ENCODE peak calls at places on chromosomes 16 and 17, in eight cellular contexts. F, K, D, I, Z, W, T and Y are unnamed samples.

GRCh38 chr16:2969545-2970521 is 685 bp downstream of the PAQR4 start:
- DNase-seq in T (peak), I (peak), F (peak), K (peak), Z (peak), D (peak), W (peak), Y (peak)

GRCh38 chr17:80832266-80832676 is 159.4 kb upstream of the CHMP6 start:
- DNase-seq in T (peak), W (peak), D (no peak), I (no peak), K (peak), F (peak), Z (peak), Y (peak)

GRCh38 chr17:81223758-81224122 is 975 bp upstream of the CEP131 start:
- DNase-seq in D (no peak), F (no peak), K (no peak), I (peak), Z (no peak), W (no peak), T (no peak), Y (no peak)

GRCh38 chr17:29163563-29163962 is 16.6 kb downstream of the MYO18A start:
- DNase-seq in F (peak), Z (peak), I (no peak), W (no peak), T (peak), D (no peak), K (peak), Y (no peak)

GRCh38 chr17:77728022-77728671 is 230.4 kb upstream of the TNRC6C start:
- DNase-seq in W (no peak), K (peak), F (peak), T (no peak), D (no peak), Z (peak), I (no peak), Y (peak)

GRCh38 chr17:45118691-45119090 is 13.6 kb downstream of the PLCD3 start:
- DNase-seq in T (no peak), K (no peak), Z (no peak), W (no peak), F (no peak), D (no peak), I (no peak), Y (no peak)

GRCh38 chr16:3570420-3571062 is 6.7 kb downstream of the NLRC3 start:
- DNase-seq in K (no peak), Z (no peak), D (no peak), I (no peak), T (no peak), W (no peak), F (no peak), Y (no peak)

GRCh38 chr17:34257986-34258326 is 2.9 kb downstream of the CCL2 start:
- DNase-seq in T (no peak), Z (no peak), D (no peak), F (no peak), I (no peak), K (no peak), W (no peak), Y (no peak)

GRCh38 chr17:76132574-76133338 is 8.3 kb downstream of the FOXJ1 start:
- DNase-seq in Z (no peak), F (peak), T (no peak), K (no peak), W (no peak), I (no peak), D (no peak), Y (no peak)

GRCh38 chr16:64543401-64543800 is 578.5 kb downstream of the CDH11 start:
- DNase-seq in D (no peak), T (no peak), Z (no peak), I (no peak), K (no peak), F (no peak), W (no peak), Y (no peak)

GRCh38 chr16:66521951-66522771 is 27.8 kb downstream of the TK2 start:
- DNase-seq in F (peak), K (peak), I (peak), T (peak), W (no peak), D (no peak), Z (peak), Y (peak)

GRCh38 chr17:1304962-1305361 is 25.5 kb downstream of the TRARG1 start:
- DNase-seq in I (no peak), Z (no peak), W (no peak), K (no peak), T (no peak), D (no peak), F (no peak), Y (no peak)

GRCh38 chr17:19397556-19398041 is 10.6 kb upstream of the MFAP4 start:
- DNase-seq in T (no peak), F (no peak), K (no peak), D (no peak), Z (no peak), W (no peak), I (no peak), Y (no peak)

GRCh38 chr17:56593741-56594527 is 435 bp downstream of the NOG start:
- DNase-seq in K (peak), T (peak), I (peak), D (peak), F (peak), Z (peak), W (peak), Y (peak)

GRCh38 chr17:42543190-42544079 is 7.4 kb downstream of the NAGLU start:
- DNase-seq in F (no peak), D (no peak), T (no peak), K (no peak), Z (no peak), W (no peak), I (no peak), Y (no peak)

GRCh38 chr16:54936086-54936978 is 5.7 kb downstream of the IRX5 start:
- DNase-seq in F (peak), D (peak), Z (peak), W (no peak), K (peak), I (no peak), T (no peak), Y (peak)

GRCh38 chr16:4521971-4522623 is 16.5 kb downstream of the CDIP1 start:
- DNase-seq in F (peak), W (no peak), T (peak), K (no peak), D (no peak), Z (no peak), I (no peak), Y (no peak)

GRCh38 chr17:13940858-13941665 is 128.2 kb upstream of the COX10 start:
- DNase-seq in Z (peak), D (no peak), W (peak), F (no peak), K (peak), T (peak), I (no peak), Y (peak)

GRCh38 chr17:83067718-83068261 is 11.6 kb upstream of the METRNL start:
- DNase-seq in W (no peak), D (peak), T (no peak), I (no peak), F (peak), K (no peak), Z (no peak), Y (no peak)

GRCh38 chr17:77214743-77215142 is 74.0 kb downstream of the SEC14L1 start:
- DNase-seq in Z (peak), F (peak), D (peak), T (no peak), K (peak), W (peak), I (no peak), Y (peak)

GRCh38 chr17:82234211-82235055 is 5.6 kb downstream of the SLC16A3 start:
- DNase-seq in F (no peak), K (peak), I (no peak), Z (no peak), W (no peak), D (peak), T (peak), Y (no peak)

GRCh38 chr17:78717431-78717980 is 64.6 kb downstream of the CYTH1 start:
- DNase-seq in W (no peak), K (peak), D (no peak), T (no peak), I (no peak), F (peak), Z (peak), Y (peak)

GRCh38 chr16:4613636-4614570 is 785 bp downstream of the UBALD1 start:
- DNase-seq in D (peak), T (peak), Z (peak), F (peak), K (peak), W (no peak), I (peak), Y (peak)

GRCh38 chr17:8044819-8045810 is 6.3 kb downstream of the ALOX15B start:
- DNase-seq in I (no peak), W (no peak), F (no peak), T (no peak), Z (no peak), K (no peak), D (no peak), Y (no peak)

GRCh38 chr17:55420067-55420775 is 1.4 kb downstream of the MMD start:
- DNase-seq in F (no peak), T (no peak), D (no peak), I (peak), K (no peak), W (no peak), Z (no peak), Y (no peak)

GRCh38 chr17:39563476-39563875 is 44.2 kb downstream of the NEUROD2 start:
- DNase-seq in D (peak), T (peak), K (no peak), W (no peak), F (peak), Z (no peak), I (no peak), Y (no peak)

GRCh38 chr17:70184770-70185169 is 15.4 kb downstream of the KCNJ2 start:
- DNase-seq in F (peak), K (peak), I (no peak), Z (peak), T (peak), W (no peak), D (no peak), Y (peak)

GRCh38 chr16:56758930-56759329 is 29.0 kb downstream of the NUP93 start:
- DNase-seq in F (no peak), K (no peak), D (no peak), W (no peak), I (no peak), Z (no peak), T (no peak), Y (no peak)

GRCh38 chr17:71482625-71483024 is 638.2 kb upstream of the SOX9 start:
- DNase-seq in D (no peak), Z (no peak), K (no peak), W (no peak), T (no peak), I (no peak), F (no peak), Y (no peak)

GRCh38 chr17:77467513-77467912 is 326.7 kb downstream of the SEC14L1 start:
- DNase-seq in I (no peak), F (no peak), K (no peak), W (no peak), Z (no peak), T (peak), D (no peak), Y (no peak)

GRCh38 chr17:74101527-74101926 is 102.0 kb upstream of the RPL38 start:
- DNase-seq in F (no peak), D (no peak), I (no peak), W (no peak), T (no peak), K (no peak), Z (no peak), Y (no peak)

GRCh38 chr16:84914273-84914672 is 94.5 kb downstream of the CRISPLD2 start:
- DNase-seq in I (no peak), Z (no peak), F (no peak), D (no peak), K (no peak), T (no peak), W (no peak), Y (no peak)